ENCODE peak calls at places on chromosomes 7 and 10, in five cellular contexts. Z, K, O, C and G are unnamed samples.

GRCh38 chr7:25970381-25970780 is 181.6 kb upstream of the NFE2L3 start:
- DNase-seq in Z (no peak), K (no peak), O (no peak), C (no peak), G (no peak)

GRCh38 chr7:82926477-82926876 is 236.2 kb downstream of the PCLO start:
- DNase-seq in Z (no peak), K (no peak), O (no peak), C (no peak), G (no peak)

GRCh38 chr7:44966731-44967538 is 11.9 kb downstream of the MYO1G start:
- DNase-seq in Z (peak), K (peak), O (no peak), C (no peak), G (no peak)

GRCh38 chr7:131607291-131608111 is 51.1 kb upstream of the PODXL start:
- DNase-seq in Z (no peak), K (peak), O (no peak), C (no peak), G (peak)

GRCh38 chr7:68547181-68547580 is 1051.1 kb upstream of the AUTS2 start:
- DNase-seq in Z (no peak), K (no peak), O (peak), C (no peak), G (no peak)

GRCh38 chr7:7304705-7305475 is 122.5 kb downstream of the C1GALT1 start:
- DNase-seq in Z (peak), K (no peak), O (no peak), C (no peak), G (no peak)

GRCh38 chr7:73746378-73746777 is 7.8 kb upstream of the ABHD11 start:
- DNase-seq in Z (no peak), K (no peak), O (no peak), C (no peak), G (peak)

GRCh38 chr10:14478639-14479038 is 147.9 kb upstream of the FRMD4A start:
- DNase-seq in Z (peak), K (peak), O (peak), C (peak), G (peak)

GRCh38 chr7:155523168-155523675 is 23.1 kb downstream of the CNPY1 start:
- DNase-seq in Z (no peak), K (no peak), O (no peak), C (no peak), G (no peak)

GRCh38 chr10:104220515-104220914 is 11.6 kb downstream of the CFAP43 start:
- DNase-seq in Z (no peak), K (no peak), O (no peak), C (no peak), G (no peak)

GRCh38 chr7:131904750-131905327 is 348.4 kb upstream of the PODXL start:
- DNase-seq in Z (no peak), K (no peak), O (no peak), C (no peak), G (no peak)

GRCh38 chr10:126924915-126925300 is 19.7 kb downstream of the DOCK1 start:
- DNase-seq in Z (no peak), K (no peak), O (peak), C (no peak), G (no peak)

GRCh38 chr10:79608505-79609375 is 2.0 kb upstream of the SFTPA1 start:
- DNase-seq in Z (peak), K (no peak), O (peak), C (no peak), G (peak)

GRCh38 chr7:148909560-148909959 is 25.5 kb upstream of the EZH2 start:
- DNase-seq in Z (no peak), K (no peak), O (no peak), C (no peak), G (no peak)

GRCh38 chr7:81611040-81611439 is 158.8 kb downstream of the HGF start:
- DNase-seq in Z (no peak), K (no peak), O (no peak), C (no peak), G (peak)

GRCh38 chr7:40489844-40490602 is 355.2 kb downstream of the SUGCT start:
- DNase-seq in Z (no peak), K (no peak), O (no peak), C (no peak), G (no peak)

GRCh38 chr7:69342154-69342884 is 256.0 kb upstream of the AUTS2 start:
- DNase-seq in Z (no peak), K (no peak), O (peak), C (no peak), G (no peak)

GRCh38 chr7:45938626-45939302 is 17.7 kb upstream of the IGFBP3 start:
- DNase-seq in Z (no peak), K (no peak), O (no peak), C (no peak), G (peak)

GRCh38 chr10:22219308-22219707 is 1.5 kb upstream of the EBLN1 start:
- DNase-seq in Z (no peak), K (no peak), O (peak), C (no peak), G (no peak)

GRCh38 chr10:16967000-16967865 is 150.0 kb upstream of the RSU1 start:
- DNase-seq in Z (no peak), K (no peak), O (peak), C (peak), G (no peak)

GRCh38 chr7:16841681-16842080 is 36.9 kb upstream of the AGR2 start:
- DNase-seq in Z (no peak), K (no peak), O (peak), C (no peak), G (no peak)

GRCh38 chr7:128005117-128005516 is 26.1 kb downstream of the LRRC4 start:
- DNase-seq in Z (no peak), K (no peak), O (no peak), C (no peak), G (no peak)

GRCh38 chr7:131381069-131381838 is 53.6 kb downstream of the MKLN1 start:
- DNase-seq in Z (no peak), K (no peak), O (peak), C (no peak), G (no peak)

GRCh38 chr7:325811-326210 is 35.8 kb downstream of the FOXL3 start:
- DNase-seq in Z (no peak), K (no peak), O (no peak), C (no peak), G (no peak)

GRCh38 chr10:9951481-9952257 is 1066.0 kb upstream of the CELF2 start:
- DNase-seq in Z (no peak), K (no peak), O (peak), C (no peak), G (no peak)

GRCh38 chr10:70763567-70763966 is 21.6 kb downstream of the TBATA start:
- DNase-seq in Z (no peak), K (peak), O (no peak), C (no peak), G (no peak)

GRCh38 chr10:77496941-77497420 is 140.6 kb downstream of the KCNMA1 start:
- DNase-seq in Z (no peak), K (no peak), O (no peak), C (no peak), G (no peak)

GRCh38 chr10:60521974-60522405 is 132.3 kb upstream of the ANK3 start:
- DNase-seq in Z (peak), K (no peak), O (peak), C (no peak), G (peak)

GRCh38 chr7:28358423-28358868 is 53.9 kb upstream of the CREB5 start:
- DNase-seq in Z (no peak), K (no peak), O (peak), C (peak), G (peak)

GRCh38 chr7:101586971-101587370 is 42.1 kb downstream of the MYL10 start:
- DNase-seq in Z (no peak), K (peak), O (no peak), C (no peak), G (no peak)

GRCh38 chr7:34165466-34165865 is 260.1 kb downstream of the BMPER start:
- DNase-seq in Z (no peak), K (no peak), O (peak), C (no peak), G (no peak)

GRCh38 chr10:73647211-73647874 is 6.1 kb upstream of the MYOZ1 start:
- DNase-seq in Z (peak), K (peak), O (peak), C (no peak), G (peak)

GRCh38 chr10:75043256-75044121 is 68.0 kb upstream of the SAMD8 start:
- DNase-seq in Z (no peak), K (no peak), O (no peak), C (no peak), G (peak)

GRCh38 chr10:68900427-68901105 is 549 bp upstream of the DDX50 start:
- DNase-seq in Z (no peak), K (peak), O (peak), C (peak), G (no peak)

GRCh38 chr10:122122493-122122892 is 133.5 kb downstream of the TACC2 start:
- DNase-seq in Z (no peak), K (no peak), O (no peak), C (no peak), G (no peak)